ENCODE peak calls at places on chromosome 1, in ten cellular contexts. A is GM04504; W is H54; K is K562; F is AG08395; N is stimulated activated CD8-positive, alpha-beta memory T cell treated with anti-CD3 and anti-CD28 coated beads, Interleukin-4, amount 100 ng/mL, for 1 hour; G is HT-29; J is sigmoid colon; P is stimulated activated CD4-positive, alpha-beta T cell treated with anti-CD3 and anti-CD28 coated beads, Interleukin-2, amount 100 ng/mL, for 48 hours; X is upper lobe of right lung. E is an unnamed sample.

GRCh38 chr1:97097404-97097925 is 375.9 kb downstream of the PTBP2 start:
- DNase-seq in K (no peak), N (no peak), X (no peak), A (no peak), J (no peak), W (no peak), P (no peak), G (no peak), F (no peak), E (no peak)

GRCh38 chr1:165564561-165564960 is 20.8 kb downstream of the LRRC52 start:
- DNase-seq in F (no peak), N (no peak), K (no peak), P (no peak), A (no peak), J (no peak), X (no peak), G (no peak), W (no peak), E (no peak)

GRCh38 chr1:34864759-34865158 is 5.2 kb upstream of the SMIM12 start:
- DNase-seq in X (no peak), N (no peak), G (no peak), F (no peak), A (no peak), P (no peak), J (no peak), W (no peak), K (no peak), E (no peak)

GRCh38 chr1:212667223-212668139 is 32.2 kb downstream of the BATF3 start:
- DNase-seq in W (peak), G (peak), F (peak), N (no peak), K (peak), J (no peak), A (peak), X (no peak), P (no peak), E (no peak)

GRCh38 chr1:170498896-170499295 is 33.1 kb upstream of the GORAB start:
- DNase-seq in A (no peak), N (no peak), K (no peak), X (no peak), G (no peak), W (no peak), P (no peak), F (no peak), J (no peak), E (no peak)

GRCh38 chr1:23422313-23422877 is 2.2 kb downstream of the TCEA3 start:
- DNase-seq in K (peak), F (peak), W (peak), N (peak), A (peak), X (peak), P (peak), G (peak), J (peak), E (peak)

GRCh38 chr1:37851782-37852210 is 7.6 kb downstream of the MTF1 start:
- DNase-seq in N (no peak), J (no peak), A (peak), G (no peak), X (no peak), W (no peak), F (peak), P (no peak), K (no peak), E (no peak)

GRCh38 chr1:236543065-236543669 is 19.4 kb downstream of the LGALS8 start:
- DNase-seq in G (no peak), J (no peak), W (no peak), K (peak), N (no peak), F (no peak), X (no peak), A (no peak), P (no peak), E (no peak)

GRCh38 chr1:246647513-246647912 is 76.7 kb upstream of the SCCPDH start:
- DNase-seq in F (no peak), G (no peak), J (no peak), A (no peak), W (no peak), P (no peak), N (no peak), K (peak), X (no peak), E (no peak)

GRCh38 chr1:16978589-16979474 is 1.6 kb downstream of the MFAP2 start:
- DNase-seq in F (peak), P (no peak), K (no peak), G (no peak), A (peak), J (peak), W (no peak), N (no peak), X (no peak), E (no peak)

GRCh38 chr1:210598135-210598652 is 269.5 kb downstream of the HHAT start:
- DNase-seq in J (peak), G (no peak), P (no peak), F (peak), N (no peak), K (peak), X (no peak), A (peak), W (peak), E (no peak)

GRCh38 chr1:158002630-158003408 is 9.4 kb downstream of the KIRREL1 start:
- DNase-seq in J (no peak), P (no peak), G (no peak), K (no peak), A (no peak), X (no peak), N (no peak), F (peak), W (peak), E (no peak)

GRCh38 chr1:213273546-213273945 is 222.5 kb downstream of the RPS6KC1 start:
- DNase-seq in P (no peak), K (no peak), W (no peak), N (no peak), J (no peak), X (no peak), A (peak), F (peak), G (no peak), E (no peak)

GRCh38 chr1:212470059-212470458 is 37.3 kb downstream of the NENF start:
- DNase-seq in F (peak), K (no peak), G (peak), P (no peak), J (peak), N (no peak), W (peak), A (peak), X (peak), E (no peak)

GRCh38 chr1:48793863-48794262 is 17.2 kb upstream of the BEND5 start:
- DNase-seq in K (no peak), J (no peak), X (no peak), P (no peak), A (no peak), G (no peak), W (no peak), N (no peak), F (no peak), E (no peak)

GRCh38 chr1:167651161-167651693 is 21.2 kb downstream of the RCSD1 start:
- DNase-seq in N (no peak), W (no peak), X (no peak), K (no peak), F (no peak), G (no peak), A (no peak), P (no peak), J (no peak), E (no peak)

GRCh38 chr1:6142734-6143133 is 37.4 kb downstream of the CHD5 start:
- DNase-seq in X (no peak), J (no peak), P (no peak), F (no peak), G (no peak), K (no peak), A (no peak), N (no peak), W (no peak), E (no peak)

GRCh38 chr1:154213274-154213673 is 7.1 kb upstream of the CFAP141 start:
- DNase-seq in F (peak), G (no peak), P (no peak), W (peak), J (no peak), X (no peak), N (no peak), A (no peak), K (no peak), E (no peak)

GRCh38 chr1:152924191-152924590 is 15.8 kb downstream of the IVL start:
- DNase-seq in P (no peak), G (no peak), K (no peak), W (no peak), J (no peak), X (no peak), N (no peak), A (no peak), F (no peak), E (no peak)

GRCh38 chr1:244290386-244290785 is 161.3 kb downstream of the ADSS2 start:
- DNase-seq in F (no peak), G (no peak), W (no peak), X (no peak), N (no peak), P (no peak), A (no peak), J (no peak), K (no peak), E (no peak)

GRCh38 chr1:13965770-13966398 is 265.9 kb downstream of the PRDM2 start:
- DNase-seq in F (peak), J (peak), G (peak), N (no peak), A (peak), P (no peak), X (no peak), W (peak), K (peak), E (peak)

GRCh38 chr1:78279051-78279450 is 211.7 kb upstream of the PTGFR start:
- DNase-seq in A (peak), P (no peak), G (no peak), F (peak), J (no peak), N (no peak), W (no peak), X (no peak), K (no peak), E (no peak)

GRCh38 chr1:84277343-84278059 is 24.0 kb upstream of the SAMD13 start:
- DNase-seq in N (no peak), X (no peak), K (no peak), G (no peak), W (no peak), F (no peak), P (no peak), J (no peak), A (no peak), E (no peak)

GRCh38 chr1:161962094-161962887 is 61.4 kb downstream of the OLFML2B start:
- DNase-seq in W (peak), K (no peak), P (peak), A (no peak), J (no peak), G (no peak), X (no peak), N (no peak), F (peak), E (no peak)

GRCh38 chr1:203268901-203269653 is 36.2 kb upstream of the BTG2 start:
- DNase-seq in J (no peak), W (peak), F (peak), P (no peak), X (no peak), A (peak), N (no peak), K (peak), G (peak), E (peak)

GRCh38 chr1:183674339-183674738 is 21.2 kb upstream of the APOBEC4 start:
- DNase-seq in K (no peak), J (peak), F (peak), A (peak), P (no peak), X (no peak), N (no peak), G (no peak), W (no peak), E (no peak)

GRCh38 chr1:2229921-2230700 is 2.0 kb downstream of the SKI start:
- DNase-seq in F (no peak), W (no peak), G (peak), J (no peak), A (no peak), P (no peak), K (peak), X (peak), N (no peak), E (no peak)

GRCh38 chr1:156802421-156802820 is 14.2 kb downstream of the SH2D2A start:
- DNase-seq in J (no peak), G (no peak), P (no peak), W (no peak), F (no peak), X (no peak), K (no peak), A (no peak), N (no peak), E (no peak)

GRCh38 chr1:30090421-30090820 is 633.0 kb downstream of the MATN1 start:
- DNase-seq in G (no peak), K (no peak), X (no peak), J (no peak), A (no peak), P (no peak), W (no peak), N (no peak), F (no peak), E (no peak)

GRCh38 chr1:76843821-76844448 is 23.3 kb upstream of the ST6GALNAC5 start:
- DNase-seq in A (no peak), W (no peak), N (no peak), G (no peak), P (no peak), K (no peak), F (no peak), J (no peak), X (no peak), E (no peak)

GRCh38 chr1:17869826-17870225 is 114.7 kb downstream of the ACTL8 start:
- DNase-seq in G (no peak), N (no peak), K (no peak), P (no peak), X (no peak), A (no peak), F (peak), W (no peak), J (no peak), E (no peak)

GRCh38 chr1:20405893-20406604 is 80.0 kb downstream of the CAMK2N1 start:
- DNase-seq in F (peak), K (no peak), J (no peak), W (no peak), P (no peak), X (no peak), N (no peak), G (no peak), A (peak), E (no peak)

GRCh38 chr1:171792656-171793055 is 11.2 kb downstream of the METTL13 start:
- DNase-seq in N (no peak), A (no peak), G (no peak), F (no peak), X (no peak), K (no peak), J (no peak), P (no peak), W (no peak), E (no peak)

GRCh38 chr1:39255212-39255611 is 50.7 kb downstream of the MACF1 start:
- DNase-seq in A (no peak), F (peak), N (no peak), J (no peak), P (no peak), G (no peak), K (no peak), W (no peak), X (no peak), E (no peak)

E was measured in NCI-H2029 treated with DMSO at 0.1 percent for 48 hours.